ENCODE peak calls at places on chromosomes 1 and 21, in seven cellular contexts. One of them, this sample, is unnamed. For H3K4me1, the result is how much of the 10 kb centered on the place peaks cover.

GRCh38 chr1:12549106-12549459 is 68.9 kb downstream of the DHRS3 start:
- DNase-seq in PC-9: no peak
- DNase-seq in aorta: peak
- DNase-seq in fibroblast of lung: no peak
- DNase-seq in CD4-positive, CD25-positive, alpha-beta regulatory T cell: no peak
- DNase-seq in GM23338: no peak
- DNase-seq in Peyer's patch: peak
- DNase-seq in this sample: no peak

GRCh38 chr1:25565626-25566025 is 22.2 kb downstream of the LDLRAP1 start:
- DNase-seq in PC-9: no peak
- DNase-seq in aorta: no peak
- DNase-seq in fibroblast of lung: no peak
- DNase-seq in CD4-positive, CD25-positive, alpha-beta regulatory T cell: no peak
- DNase-seq in GM23338: no peak
- DNase-seq in Peyer's patch: no peak
- DNase-seq in this sample: no peak

GRCh38 chr1:151945725-151946365 is 36.5 kb upstream of the THEM4 start:
- DNase-seq in PC-9: peak
- DNase-seq in aorta: peak
- DNase-seq in fibroblast of lung: peak
- DNase-seq in CD4-positive, CD25-positive, alpha-beta regulatory T cell: peak
- DNase-seq in GM23338: peak
- DNase-seq in Peyer's patch: peak
- DNase-seq in this sample: peak

GRCh38 chr1:61482170-61482569 is 242.8 kb downstream of the TM2D1 start:
- DNase-seq in PC-9: no peak
- DNase-seq in aorta: no peak
- DNase-seq in fibroblast of lung: no peak
- DNase-seq in CD4-positive, CD25-positive, alpha-beta regulatory T cell: no peak
- DNase-seq in GM23338: no peak
- DNase-seq in Peyer's patch: no peak
- DNase-seq in this sample: no peak

GRCh38 chr1:220513834-220514233 is 14.1 kb upstream of the MARK1 start:
- DNase-seq in PC-9: no peak
- DNase-seq in aorta: no peak
- DNase-seq in fibroblast of lung: no peak
- DNase-seq in CD4-positive, CD25-positive, alpha-beta regulatory T cell: no peak
- DNase-seq in GM23338: no peak
- DNase-seq in Peyer's patch: no peak
- DNase-seq in this sample: no peak

GRCh38 chr1:95742591-95743089 is 508.6 kb downstream of the RWDD3 start:
- DNase-seq in PC-9: peak
- DNase-seq in aorta: no peak
- DNase-seq in fibroblast of lung: peak
- DNase-seq in CD4-positive, CD25-positive, alpha-beta regulatory T cell: no peak
- DNase-seq in GM23338: no peak
- DNase-seq in Peyer's patch: no peak
- DNase-seq in this sample: no peak

GRCh38 chr1:29271724-29272123 is 35.4 kb downstream of the PTPRU start:
- DNase-seq in PC-9: peak
- DNase-seq in aorta: peak
- DNase-seq in fibroblast of lung: peak
- DNase-seq in CD4-positive, CD25-positive, alpha-beta regulatory T cell: no peak
- DNase-seq in GM23338: peak
- DNase-seq in Peyer's patch: peak
- DNase-seq in this sample: no peak

GRCh38 chr1:54904476-54905048 is 17.6 kb upstream of the DHCR24 start:
- DNase-seq in PC-9: peak
- DNase-seq in aorta: no peak
- DNase-seq in fibroblast of lung: peak
- DNase-seq in CD4-positive, CD25-positive, alpha-beta regulatory T cell: no peak
- DNase-seq in GM23338: no peak
- DNase-seq in Peyer's patch: no peak
- DNase-seq in this sample: no peak

GRCh38 chr1:210292276-210292851 is 36.3 kb upstream of the HHAT start:
- DNase-seq in PC-9: peak
- DNase-seq in aorta: peak
- DNase-seq in fibroblast of lung: peak
- DNase-seq in CD4-positive, CD25-positive, alpha-beta regulatory T cell: no peak
- DNase-seq in GM23338: peak
- DNase-seq in Peyer's patch: peak
- DNase-seq in this sample: no peak

GRCh38 chr1:42963378-42964005 is 4.8 kb upstream of the SLC2A1 start:
- DNase-seq in PC-9: peak
- DNase-seq in aorta: no peak
- DNase-seq in fibroblast of lung: peak
- DNase-seq in CD4-positive, CD25-positive, alpha-beta regulatory T cell: no peak
- DNase-seq in GM23338: no peak
- DNase-seq in Peyer's patch: no peak
- DNase-seq in this sample: no peak

GRCh38 chr1:150332651-150333290 is 11.4 kb downstream of the PRPF3 start:
- DNase-seq in PC-9: no peak
- DNase-seq in aorta: no peak
- DNase-seq in fibroblast of lung: no peak
- DNase-seq in CD4-positive, CD25-positive, alpha-beta regulatory T cell: no peak
- DNase-seq in GM23338: no peak
- DNase-seq in Peyer's patch: no peak
- DNase-seq in this sample: no peak

GRCh38 chr1:29833596-29833995 is 597.3 kb downstream of the PTPRU start:
- DNase-seq in PC-9: no peak
- DNase-seq in aorta: no peak
- DNase-seq in fibroblast of lung: no peak
- DNase-seq in CD4-positive, CD25-positive, alpha-beta regulatory T cell: no peak
- DNase-seq in GM23338: no peak
- DNase-seq in Peyer's patch: peak
- DNase-seq in this sample: no peak

GRCh38 chr1:59292557-59292956 is 4.3 kb upstream of the FGGY start:
- DNase-seq in PC-9: no peak
- DNase-seq in aorta: no peak
- DNase-seq in fibroblast of lung: no peak
- DNase-seq in CD4-positive, CD25-positive, alpha-beta regulatory T cell: no peak
- DNase-seq in GM23338: no peak
- DNase-seq in Peyer's patch: peak
- DNase-seq in this sample: no peak

GRCh38 chr1:154609398-154610380 is 1.7 kb upstream of the ADAR start:
- DNase-seq in PC-9: no peak
- DNase-seq in aorta: no peak
- DNase-seq in fibroblast of lung: peak
- DNase-seq in CD4-positive, CD25-positive, alpha-beta regulatory T cell: peak
- DNase-seq in GM23338: peak
- DNase-seq in Peyer's patch: peak
- DNase-seq in this sample: peak

GRCh38 chr1:208078752-208079151 is 165.4 kb downstream of the PLXNA2 start:
- DNase-seq in PC-9: no peak
- DNase-seq in aorta: no peak
- DNase-seq in fibroblast of lung: no peak
- DNase-seq in CD4-positive, CD25-positive, alpha-beta regulatory T cell: no peak
- DNase-seq in GM23338: no peak
- DNase-seq in Peyer's patch: no peak
- DNase-seq in this sample: no peak

GRCh38 chr1:12161662-12162458 is 4.9 kb upstream of the TNFRSF1B start:
- DNase-seq in PC-9: peak
- DNase-seq in aorta: peak
- DNase-seq in fibroblast of lung: peak
- DNase-seq in CD4-positive, CD25-positive, alpha-beta regulatory T cell: peak
- DNase-seq in GM23338: no peak
- DNase-seq in Peyer's patch: peak
- DNase-seq in this sample: peak

GRCh38 chr1:110596312-110596711 is 9.8 kb downstream of the KCNA2 start:
- DNase-seq in PC-9: no peak
- DNase-seq in aorta: no peak
- DNase-seq in fibroblast of lung: no peak
- DNase-seq in CD4-positive, CD25-positive, alpha-beta regulatory T cell: no peak
- DNase-seq in GM23338: no peak
- DNase-seq in Peyer's patch: no peak
- DNase-seq in this sample: no peak

GRCh38 chr1:55437692-55438091 is 222.5 kb upstream of the USP24 start:
- DNase-seq in PC-9: no peak
- DNase-seq in aorta: no peak
- DNase-seq in fibroblast of lung: no peak
- DNase-seq in CD4-positive, CD25-positive, alpha-beta regulatory T cell: no peak
- DNase-seq in GM23338: no peak
- DNase-seq in Peyer's patch: no peak
- DNase-seq in this sample: no peak

GRCh38 chr1:160420881-160421842 is 20.8 kb downstream of the VANGL2 start:
- DNase-seq in PC-9: no peak
- DNase-seq in aorta: no peak
- DNase-seq in fibroblast of lung: no peak
- DNase-seq in CD4-positive, CD25-positive, alpha-beta regulatory T cell: no peak
- DNase-seq in GM23338: no peak
- DNase-seq in Peyer's patch: no peak
- DNase-seq in this sample: no peak

GRCh38 chr1:166905136-166905535 is 29.1 kb upstream of the TADA1 start:
- DNase-seq in PC-9: no peak
- DNase-seq in aorta: no peak
- DNase-seq in fibroblast of lung: peak
- DNase-seq in CD4-positive, CD25-positive, alpha-beta regulatory T cell: no peak
- DNase-seq in GM23338: no peak
- DNase-seq in Peyer's patch: no peak
- DNase-seq in this sample: no peak

GRCh38 chr1:237166593-237167077 is 124.7 kb downstream of the RYR2 start:
- DNase-seq in PC-9: no peak
- DNase-seq in aorta: no peak
- DNase-seq in fibroblast of lung: peak
- DNase-seq in CD4-positive, CD25-positive, alpha-beta regulatory T cell: no peak
- DNase-seq in GM23338: no peak
- DNase-seq in Peyer's patch: no peak
- DNase-seq in this sample: no peak

GRCh38 chr1:1342061-1342562 is 7.1 kb downstream of the DVL1 start:
- DNase-seq in PC-9: no peak
- DNase-seq in aorta: no peak
- DNase-seq in fibroblast of lung: no peak
- DNase-seq in CD4-positive, CD25-positive, alpha-beta regulatory T cell: no peak
- DNase-seq in GM23338: no peak
- DNase-seq in Peyer's patch: no peak
- DNase-seq in this sample: no peak

GRCh38 chr1:158272681-158273080 is 17.0 kb upstream of the CD1C start:
- DNase-seq in PC-9: no peak
- DNase-seq in aorta: no peak
- DNase-seq in fibroblast of lung: no peak
- DNase-seq in CD4-positive, CD25-positive, alpha-beta regulatory T cell: no peak
- DNase-seq in GM23338: no peak
- DNase-seq in Peyer's patch: no peak
- DNase-seq in this sample: no peak

GRCh38 chr1:6485937-6486250 is 5.6 kb downstream of the PLEKHG5 start:
- DNase-seq in PC-9: no peak
- DNase-seq in aorta: no peak
- DNase-seq in fibroblast of lung: no peak
- DNase-seq in CD4-positive, CD25-positive, alpha-beta regulatory T cell: no peak
- DNase-seq in GM23338: no peak
- DNase-seq in Peyer's patch: no peak
- DNase-seq in this sample: no peak
- H3K4me3 ChIP-seq in PC-9: no peak
- H3K4me3 ChIP-seq in aorta: no peak
- H3K4me3 ChIP-seq in fibroblast of lung: no peak
- H3K4me3 ChIP-seq in CD4-positive, CD25-positive, alpha-beta regulatory T cell: no peak
- H3K4me3 ChIP-seq in GM23338: peak
- H3K4me3 ChIP-seq in Peyer's patch: peak
- H3K4me3 ChIP-seq in this sample: no peak

DNA sequence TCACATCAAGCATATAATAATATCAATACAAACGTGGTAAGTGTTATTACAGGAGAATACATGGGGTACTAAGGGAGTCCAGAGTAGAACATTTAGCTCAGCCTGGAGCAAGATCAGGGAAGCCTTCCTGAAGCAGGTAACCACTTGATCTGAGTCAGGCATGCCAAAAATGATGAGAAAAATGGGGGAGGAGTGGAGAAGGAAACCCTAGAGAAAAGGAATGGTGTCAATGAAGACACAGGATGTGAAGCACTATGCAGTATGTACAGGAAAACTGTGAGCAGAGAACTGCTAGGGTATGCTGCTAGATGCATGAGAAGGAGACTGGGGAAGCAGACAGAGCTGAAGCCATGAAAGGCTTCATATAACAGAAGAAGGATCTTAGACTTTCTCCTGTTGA is 84.7 kb downstream of the NOTCH2 start:
- DNase-seq in PC-9: no peak
- DNase-seq in aorta: no peak
- DNase-seq in fibroblast of lung: no peak
- DNase-seq in CD4-positive, CD25-positive, alpha-beta regulatory T cell: no peak
- DNase-seq in GM23338: no peak
- DNase-seq in Peyer's patch: no peak
- DNase-seq in this sample: no peak
- H3K4me1 ChIP-seq in PC-9: under half
- H3K4me1 ChIP-seq in aorta: under half
- H3K4me1 ChIP-seq in fibroblast of lung: under half
- H3K4me1 ChIP-seq in CD4-positive, CD25-positive, alpha-beta regulatory T cell: under half
- H3K4me1 ChIP-seq in GM23338: under half
- H3K4me1 ChIP-seq in Peyer's patch: under half
- H3K4me1 ChIP-seq in this sample: under half

GRCh38 chr21:36499578-36500471 is 19.9 kb upstream of the CLDN14 start:
- DNase-seq in PC-9: no peak
- DNase-seq in aorta: peak
- DNase-seq in fibroblast of lung: peak
- DNase-seq in CD4-positive, CD25-positive, alpha-beta regulatory T cell: no peak
- DNase-seq in GM23338: no peak
- DNase-seq in Peyer's patch: no peak
- DNase-seq in this sample: no peak
- H3K27ac ChIP-seq in PC-9: no peak
- H3K27ac ChIP-seq in aorta: no peak
- H3K27ac ChIP-seq in fibroblast of lung: no peak
- H3K27ac ChIP-seq in CD4-positive, CD25-positive, alpha-beta regulatory T cell: no peak
- H3K27ac ChIP-seq in GM23338: no peak
- H3K27ac ChIP-seq in Peyer's patch: no peak
- H3K27ac ChIP-seq in this sample: no peak

GRCh38 chr1:57272601-57273000 is 151.3 kb downstream of the DAB1 start:
- DNase-seq in PC-9: no peak
- DNase-seq in aorta: no peak
- DNase-seq in fibroblast of lung: no peak
- DNase-seq in CD4-positive, CD25-positive, alpha-beta regulatory T cell: no peak
- DNase-seq in GM23338: no peak
- DNase-seq in Peyer's patch: no peak
- DNase-seq in this sample: no peak

GRCh38 chr1:57279909-57280666 is 143.8 kb downstream of the DAB1 start:
- DNase-seq in PC-9: no peak
- DNase-seq in aorta: no peak
- DNase-seq in fibroblast of lung: peak
- DNase-seq in CD4-positive, CD25-positive, alpha-beta regulatory T cell: no peak
- DNase-seq in GM23338: peak
- DNase-seq in Peyer's patch: peak
- DNase-seq in this sample: no peak

GRCh38 chr1:57278558-57278957 is 145.3 kb downstream of the DAB1 start:
- DNase-seq in PC-9: no peak
- DNase-seq in aorta: no peak
- DNase-seq in fibroblast of lung: no peak
- DNase-seq in CD4-positive, CD25-positive, alpha-beta regulatory T cell: no peak
- DNase-seq in GM23338: no peak
- DNase-seq in Peyer's patch: no peak
- DNase-seq in this sample: no peak

GRCh38 chr1:57277681-57278080 is 146.2 kb downstream of the DAB1 start:
- DNase-seq in PC-9: no peak
- DNase-seq in aorta: no peak
- DNase-seq in fibroblast of lung: no peak
- DNase-seq in CD4-positive, CD25-positive, alpha-beta regulatory T cell: no peak
- DNase-seq in GM23338: no peak
- DNase-seq in Peyer's patch: no peak
- DNase-seq in this sample: no peak

DNA sequence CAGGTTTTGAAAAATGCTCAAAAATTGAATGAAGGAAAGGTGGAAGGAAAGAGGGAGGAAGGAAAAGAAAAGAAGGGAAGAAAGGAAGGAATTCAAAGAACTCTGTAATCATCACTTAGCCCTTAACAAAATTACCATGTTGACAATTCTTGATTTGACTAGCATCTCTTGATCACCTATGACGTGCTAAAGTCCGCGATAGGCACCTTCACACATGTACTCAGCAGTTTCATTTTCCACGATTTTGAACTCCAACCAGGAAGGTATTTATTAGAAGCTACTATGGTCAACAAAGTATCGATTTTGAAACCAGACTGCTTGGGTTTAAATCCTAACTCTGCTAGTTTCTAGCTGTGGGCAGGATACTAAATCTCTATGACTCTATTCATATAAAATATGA is 146.9 kb downstream of the DAB1 start:
- DNase-seq in PC-9: no peak
- DNase-seq in aorta: no peak
- DNase-seq in fibroblast of lung: no peak
- DNase-seq in CD4-positive, CD25-positive, alpha-beta regulatory T cell: no peak
- DNase-seq in GM23338: no peak
- DNase-seq in Peyer's patch: peak
- DNase-seq in this sample: no peak
- H3K4me3 ChIP-seq in PC-9: no peak
- H3K4me3 ChIP-seq in aorta: no peak
- H3K4me3 ChIP-seq in fibroblast of lung: no peak
- H3K4me3 ChIP-seq in CD4-positive, CD25-positive, alpha-beta regulatory T cell: no peak
- H3K4me3 ChIP-seq in GM23338: no peak
- H3K4me3 ChIP-seq in Peyer's patch: no peak
- H3K4me3 ChIP-seq in this sample: no peak

This sample was measured in effector memory CD4-positive, alpha-beta T cell.